ENCODE peak calls at places on chromosomes 4 and X, in six cellular contexts. P is tibial nerve; L is transverse colon; N is A549; K is effector memory CD4-positive, alpha-beta T cell; O is HCT116. I is an unnamed sample.

GRCh38 chr4:168437192-168437938 is 42.9 kb downstream of the DDX60L start:
- DNase-seq in K (no peak), O (no peak), L (no peak), P (no peak), N (no peak), I (no peak)

GRCh38 chr4:68904786-68905185 is 46.8 kb downstream of the UGT2A3 start:
- DNase-seq in P (no peak), L (peak; percentile 25), O (no peak), K (no peak), N (no peak), I (no peak)

GRCh38 chrX:55127692-55128091 is 38.9 kb downstream of the PAGE2 start:
- DNase-seq in O (no peak), N (no peak), P (no peak), K (no peak), L (no peak), I (no peak)

GRCh38 chrX:11480626-11481025 is 185.1 kb downstream of the ARHGAP6 start:
- DNase-seq in O (no peak), P (no peak), L (no peak), K (no peak), N (no peak), I (no peak)

GRCh38 chr4:44583393-44583792 is 68.0 kb downstream of the YIPF7 start:
- DNase-seq in N (no peak), O (no peak), K (no peak), L (no peak), P (no peak), I (no peak)

GRCh38 chr4:7396186-7396585 is 38.5 kb downstream of the PSAPL1 start:
- DNase-seq in K (no peak), L (no peak), P (no peak), N (no peak), O (no peak), I (no peak)

GRCh38 chr4:54099959-54100606 is at the start of gene GSX2:
- DNase-seq in K (no peak), N (no peak), O (no peak), L (no peak), P (no peak), I (peak; percentile 80)

GRCh38 chr4:143768007-143768591 is 67.6 kb upstream of the FREM3 start:
- DNase-seq in P (no peak), L (no peak), N (no peak), K (no peak), O (peak; percentile 45), I (no peak)

GRCh38 chr4:7013171-7013570 is 30.0 kb upstream of the TADA2B start:
- DNase-seq in K (no peak), L (no peak), P (no peak), N (no peak), O (no peak), I (no peak)

GRCh38 chr4:2264481-2265041 is 2.7 kb upstream of the MXD4 start:
- DNase-seq in N (no peak), K (no peak), L (no peak), O (no peak), P (no peak), I (peak; percentile 67)

GRCh38 chr4:169286562-169287301 is 16.0 kb upstream of the SH3RF1 start:
- DNase-seq in K (no peak), L (no peak), N (no peak), O (no peak), P (no peak), I (no peak)

GRCh38 chr4:127124919-127125318 is 507.8 kb upstream of the INTU start:
- DNase-seq in O (no peak), L (no peak), K (no peak), N (no peak), P (no peak), I (no peak)

GRCh38 chr4:91256751-91257150 is 1047.0 kb upstream of the GRID2 start:
- DNase-seq in N (no peak), O (no peak), P (no peak), K (no peak), L (no peak), I (no peak)

GRCh38 chrX:150049647-150050046 is 111.4 kb upstream of the EOLA2 start:
- DNase-seq in O (no peak), N (no peak), K (no peak), L (no peak), P (no peak), I (no peak)

GRCh38 chr4:133866328-133866699 is 335.3 kb downstream of the PABPC4L start:
- DNase-seq in P (no peak), L (no peak), O (no peak), K (no peak), N (no peak), I (no peak)

GRCh38 chr4:183213996-183214395 is 106.1 kb downstream of the CLDN22 start:
- DNase-seq in L (no peak), K (no peak), P (no peak), N (no peak), O (no peak), I (no peak)

GRCh38 chr4:26238426-26238781 is 82.4 kb upstream of the RBPJ start:
- DNase-seq in K (no peak), N (no peak), P (no peak), L (peak; percentile 40), O (no peak), I (no peak)

GRCh38 chr4:150415213-150415612 is 166.7 kb upstream of the MAB21L2 start:
- DNase-seq in L (no peak), O (no peak), P (no peak), K (no peak), N (no peak), I (no peak)

GRCh38 chr4:25500626-25501318 is 123.7 kb downstream of the ANAPC4 start:
- DNase-seq in O (no peak), L (no peak), K (no peak), P (no peak), N (no peak), I (no peak)

GRCh38 chr4:41693629-41694028 is 54.9 kb downstream of the PHOX2B start:
- DNase-seq in K (no peak), N (peak; percentile 9), L (no peak), P (no peak), O (no peak), I (no peak)

GRCh38 chr4:7108660-7109059 is 40.8 kb upstream of the GRPEL1 start:
- DNase-seq in K (no peak), N (no peak), P (no peak), L (no peak), O (no peak), I (no peak)

GRCh38 chr4:53128959-53129358 is 236.9 kb downstream of the SCFD2 start:
- DNase-seq in O (no peak), K (no peak), N (no peak), P (peak; percentile 72), L (no peak), I (peak; percentile 80)

GRCh38 chr4:40845136-40845910 is 95.6 kb downstream of the NSUN7 start:
- DNase-seq in K (no peak), L (no peak), P (no peak), O (no peak), N (no peak), I (no peak)

GRCh38 chrX:30301203-30301602 is 8.0 kb downstream of the NR0B1 start:
- DNase-seq in N (no peak), K (no peak), P (no peak), O (no peak), L (no peak), I (no peak)

GRCh38 chrX:46595084-46595483 is 21.5 kb downstream of the CHST7 start:
- DNase-seq in K (no peak), N (no peak), P (no peak), O (no peak), L (no peak), I (no peak)

GRCh38 chr4:127656047-127656680 is 23.4 kb downstream of the INTU start:
- DNase-seq in K (no peak), P (no peak), N (no peak), L (no peak), O (no peak), I (peak; percentile 20)

GRCh38 chrX:133645977-133646750 is 230.9 kb upstream of the GPC4 start:
- DNase-seq in P (no peak), L (no peak), O (no peak), N (no peak), K (no peak), I (peak; percentile 13)

GRCh38 chr4:6123976-6124375 is 76.4 kb downstream of the JAKMIP1 start:
- DNase-seq in P (no peak), N (no peak), L (no peak), K (no peak), O (no peak), I (no peak)

GRCh38 chrX:129731228-129731627 is 7.6 kb upstream of the XPNPEP2 start:
- DNase-seq in O (no peak), P (no peak), L (no peak), K (no peak), N (no peak), I (no peak)

GRCh38 chrX:19628006-19628575 is 112.8 kb upstream of the MAP3K15 start:
- DNase-seq in L (peak; percentile 39), O (no peak), N (no peak), P (no peak), K (no peak), I (no peak)
- H3K4me3 ChIP-seq in L (no peak overlapping the region), O (no peak overlapping the region), N (no peak overlapping the region), P (no peak overlapping the region), K (no peak overlapping the region), I (no peak overlapping the region)

GRCh38 chr4:152967942-152968341 is 31.8 kb downstream of the FHDC1 start:
- DNase-seq in L (no peak), N (no peak), P (no peak), K (no peak), O (no peak), I (no peak)
- H3K27ac ChIP-seq in L (no peak overlapping the region), N (no peak overlapping the region), P (no peak overlapping the region), K (no peak overlapping the region), O (no peak overlapping the region), I (no peak overlapping the region)

DNA sequence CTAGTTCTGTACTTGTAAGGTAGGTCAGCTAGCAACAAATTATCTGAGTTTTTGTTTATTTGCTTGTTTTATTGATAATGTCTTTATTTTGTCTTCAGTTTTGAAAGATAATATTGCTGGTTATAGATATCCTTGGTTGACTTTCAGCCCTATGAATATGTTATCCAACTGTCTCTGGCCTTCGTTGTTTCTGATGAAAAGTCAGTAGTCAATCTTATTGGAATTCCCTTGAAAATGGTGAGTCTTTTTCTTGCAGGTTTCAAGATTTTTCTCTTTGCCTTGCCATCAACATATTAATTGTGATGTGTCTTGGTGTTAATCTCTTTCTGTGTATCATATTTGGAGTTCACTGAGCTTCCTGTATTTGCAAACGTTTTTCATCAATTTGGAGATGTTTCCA is 113.1 kb upstream of the NEIL3 start:
- DNase-seq in K (no peak), P (no peak), O (no peak), N (no peak), L (no peak), I (no peak)
- H3K4me3 ChIP-seq in K (no peak overlapping the region), P (no peak overlapping the region), O (no peak overlapping the region), N (no peak overlapping the region), L (no peak overlapping the region), I (no peak overlapping the region)

DNA sequence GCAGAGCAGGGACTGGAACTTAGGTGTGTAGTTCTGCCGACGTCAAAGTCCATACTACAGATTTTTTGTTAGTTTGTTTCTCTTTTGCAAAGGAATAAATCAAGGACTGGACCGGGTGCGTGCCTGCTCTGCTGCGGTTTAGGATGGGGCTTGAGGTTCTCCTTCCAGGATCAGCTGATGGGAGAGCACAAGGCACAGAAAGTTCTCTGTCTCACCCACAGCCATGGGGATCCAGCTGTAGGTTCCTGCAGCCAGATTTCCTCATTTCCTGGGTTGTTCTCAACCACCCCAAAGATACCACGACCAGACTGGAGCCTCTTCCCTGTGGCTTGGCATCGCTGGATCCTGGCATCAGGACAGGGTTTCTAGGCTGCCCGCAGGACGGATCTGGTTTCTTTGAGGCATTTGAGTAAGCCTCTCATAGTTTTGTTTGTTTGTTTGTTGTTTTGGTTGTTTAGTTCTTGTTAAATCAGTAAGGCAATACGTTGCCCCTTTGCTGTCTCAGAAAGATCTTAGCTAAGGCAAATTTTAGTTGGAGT is 789 bp upstream of the SRPX start:
- DNase-seq in K (no peak), N (no peak), P (no peak), O (no peak), L (no peak), I (peak; percentile 53)
- H3K27ac ChIP-seq in K (no peak overlapping the region), N (no peak overlapping the region), P (no peak overlapping the region), O (no peak overlapping the region), L (peak overlapping the region; percentile 11), I (no peak overlapping the region)

I was measured in right cardiac atrium.